ENCODE peak calls at places on chromosome 5, in nine cellular contexts. P is tibial nerve, K is sigmoid colon, O is ovary, T is HCT116, L is esophagus squamous epithelium, X is adrenal gland, Y is uterus, M is IMR-90. U is an unnamed sample.

GRCh38 chr5:59042201-59042600 is 459.3 kb downstream of the RAB3C start:
- DNase-seq in T (no peak), M (peak), K (no peak), L (no peak), O (no peak), P (no peak), Y (no peak), X (no peak), U (no peak)

GRCh38 chr5:6543830-6544560 is 88.8 kb downstream of the NSUN2 start:
- DNase-seq in X (no peak), T (no peak), L (no peak), O (no peak), K (no peak), P (no peak), M (no peak), Y (no peak), U (peak)

GRCh38 chr5:116553366-116553765 is 21.3 kb downstream of the SEMA6A start:
- DNase-seq in K (no peak), Y (no peak), M (no peak), O (no peak), T (no peak), P (no peak), X (no peak), L (no peak), U (no peak)

GRCh38 chr5:180598316-180598701 is 7.0 kb upstream of the SCGB3A1 start:
- DNase-seq in K (no peak), L (no peak), X (no peak), T (no peak), P (no peak), M (no peak), Y (no peak), O (no peak), U (no peak)

GRCh38 chr5:147752033-147752432 is 30.5 kb downstream of the JAKMIP2 start:
- DNase-seq in Y (no peak), X (no peak), T (no peak), O (no peak), M (no peak), K (no peak), L (no peak), P (no peak), U (no peak)

GRCh38 chr5:115962565-115963402 is 509 bp downstream of the LVRN start:
- DNase-seq in P (no peak), M (no peak), X (peak), K (peak), Y (no peak), T (no peak), O (peak), L (no peak), U (peak)

GRCh38 chr5:32172908-32173393 is 1.2 kb downstream of the GOLPH3 start:
- DNase-seq in T (no peak), X (no peak), O (no peak), M (no peak), P (no peak), Y (no peak), L (no peak), K (no peak), U (no peak)

GRCh38 chr5:78569441-78569840 is 79.1 kb downstream of the LHFPL2 start:
- DNase-seq in X (peak), Y (peak), O (peak), L (no peak), K (peak), M (peak), T (no peak), P (peak), U (no peak)

GRCh38 chr5:133427121-133427777 is 185.1 kb downstream of the FSTL4 start:
- DNase-seq in K (no peak), X (no peak), P (no peak), O (no peak), T (no peak), L (no peak), Y (no peak), M (peak), U (no peak)

GRCh38 chr5:147565524-147565923 is 55.7 kb upstream of the DPYSL3 start:
- DNase-seq in M (peak), P (no peak), O (no peak), Y (no peak), T (no peak), L (no peak), X (no peak), K (no peak), U (no peak)

GRCh38 chr5:137712268-137712667 is 23.6 kb downstream of the KLHL3 start:
- DNase-seq in O (no peak), L (no peak), X (no peak), P (no peak), Y (no peak), T (no peak), K (no peak), M (no peak), U (no peak)

GRCh38 chr5:147617711-147618110 is 107.8 kb upstream of the DPYSL3 start:
- DNase-seq in L (no peak), K (no peak), T (no peak), O (no peak), Y (no peak), P (no peak), M (no peak), X (no peak), U (no peak)

GRCh38 chr5:142342128-142342981 is 17.5 kb upstream of the SPRY4 start:
- DNase-seq in X (peak), M (peak), P (no peak), O (no peak), L (no peak), T (no peak), Y (peak), K (no peak), U (no peak)
- TF ChIP-seq POLR2A in X (peak), M (no peak), P (no peak), O (no peak), L (no peak), T (no peak), Y (no peak), K (no peak), U (no peak)

GRCh38 chr5:37816883-37817282 is 23.0 kb downstream of the GDNF start:
- DNase-seq in O (no peak), L (no peak), Y (no peak), X (no peak), T (no peak), M (peak), P (no peak), K (no peak), U (no peak)
- TF ChIP-seq POLR2A in O (no peak), L (no peak), Y (no peak), X (no peak), T (no peak), M (no peak), P (no peak), K (no peak), U (no peak)

DNA sequence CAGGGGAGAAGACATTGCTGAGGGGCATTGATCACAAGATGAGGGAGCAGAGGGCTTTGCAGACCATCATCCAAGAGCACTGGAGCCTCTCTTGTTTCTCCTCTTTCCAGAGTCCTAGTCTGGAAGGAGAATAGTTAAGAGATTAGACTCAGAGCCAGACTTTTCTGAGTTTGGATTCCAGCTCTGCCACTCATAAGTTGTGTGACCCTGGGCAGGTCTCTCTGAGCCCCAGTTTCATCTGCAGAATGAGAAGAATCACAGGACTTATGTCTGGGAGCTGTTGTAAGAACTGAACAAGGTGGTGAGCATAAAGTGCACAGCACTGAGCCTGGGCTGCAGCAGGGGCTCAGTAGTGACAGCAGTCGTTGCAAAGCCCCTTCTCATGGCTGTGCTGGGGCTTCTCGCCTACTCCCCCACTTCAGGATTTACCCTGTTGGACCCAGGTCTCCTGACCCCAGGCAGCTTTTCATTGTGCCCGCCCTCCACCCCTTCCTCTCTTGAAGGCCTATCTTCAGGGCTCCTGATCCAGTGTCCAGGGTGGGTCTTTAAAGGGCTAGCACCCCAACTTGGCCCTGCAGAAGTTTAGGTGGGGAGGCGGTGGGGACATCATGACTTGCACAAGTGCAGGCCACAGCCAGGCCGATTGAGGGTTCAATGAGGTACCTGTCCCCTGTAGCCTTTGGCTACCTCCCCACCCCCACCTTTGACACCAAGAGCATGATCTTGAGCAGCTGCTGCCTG is 1.5 kb downstream of the SYNPO start:
- DNase-seq in Y (no peak), L (no peak), K (no peak), M (no peak), O (no peak), T (no peak), X (no peak), P (no peak), U (no peak)
- TF ChIP-seq POLR2A in Y (no peak), L (no peak), K (no peak), M (no peak), O (no peak), T (no peak), X (no peak), P (no peak), U (no peak)

DNA sequence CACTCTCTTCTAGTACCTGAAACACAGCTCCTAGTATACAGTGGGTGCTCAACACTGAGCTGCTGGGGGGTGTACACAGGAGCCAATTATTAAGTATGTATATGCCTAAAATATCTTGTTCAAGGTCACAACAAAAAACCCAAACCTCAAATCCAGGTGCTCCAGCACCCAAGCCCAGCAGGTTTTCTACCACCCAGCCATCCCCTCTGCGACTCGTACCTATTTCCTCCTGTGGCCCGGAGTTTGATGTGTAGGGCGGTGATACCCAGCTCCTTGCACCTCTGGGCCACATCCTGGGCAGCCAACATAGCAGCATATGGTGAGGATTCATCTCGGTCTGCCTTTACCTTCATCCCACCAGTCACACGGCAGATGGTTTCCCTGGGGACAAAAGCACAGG is 3.0 kb downstream of the RPS14 start:
- DNase-seq in O (no peak), T (no peak), P (no peak), Y (no peak), X (no peak), M (no peak), L (no peak), K (no peak), U (no peak)
- TF ChIP-seq POLR2A in O (no peak), T (no peak), P (no peak), Y (no peak), X (no peak), M (no peak), L (no peak), K (no peak), U (no peak)

GRCh38 chr5:73690015-73690414 is 64.0 kb downstream of the ARHGEF28 start:
- DNase-seq in L (no peak), X (no peak), Y (no peak), O (no peak), K (no peak), P (no peak), M (no peak), T (no peak), U (no peak)

GRCh38 chr5:73692166-73692640 is 66.2 kb downstream of the ARHGEF28 start:
- DNase-seq in O (no peak), T (no peak), Y (no peak), L (no peak), M (peak), X (no peak), K (no peak), P (no peak), U (no peak)

GRCh38 chr5:73692981-73693380 is 67.0 kb downstream of the ARHGEF28 start:
- DNase-seq in O (no peak), Y (no peak), M (no peak), P (no peak), X (no peak), T (no peak), L (no peak), K (no peak), U (no peak)

GRCh38 chr5:73693573-73694061 is 67.6 kb downstream of the ARHGEF28 start:
- DNase-seq in K (no peak), L (no peak), M (peak), P (no peak), O (peak), Y (no peak), X (peak), T (no peak), U (no peak)

GRCh38 chr5:73691301-73691700 is 65.3 kb downstream of the ARHGEF28 start:
- DNase-seq in O (no peak), L (no peak), P (no peak), M (peak), Y (no peak), T (no peak), X (no peak), K (no peak), U (no peak)
- TF ChIP-seq POLR2A in O (no peak), L (no peak), P (no peak), M (no peak), Y (no peak), T (no peak), X (no peak), K (no peak), U (no peak)

GRCh38 chr5:176647030-176647869 is at the start of gene TSPAN17:
- DNase-seq in T (peak), Y (peak), X (peak), M (peak), P (peak), K (peak), L (peak), O (peak), U (peak)
- TF ChIP-seq POLR2A in T (peak), Y (peak), X (peak), M (peak), P (peak), K (peak), L (no peak), O (peak), U (no peak)

GRCh38 chr5:113487779-113488644 is at the start of gene MCC:
- DNase-seq in Y (peak), L (no peak), T (peak), M (peak), P (peak), O (peak), X (peak), K (peak), U (peak)
- TF ChIP-seq POLR2A in Y (peak), L (no peak), T (no peak), M (no peak), P (peak), O (no peak), X (peak), K (no peak), U (no peak)

GRCh38 chr5:173825215-173825865 is 62.8 kb upstream of the CPEB4 start:
- DNase-seq in X (no peak), T (no peak), L (no peak), O (no peak), M (no peak), Y (no peak), K (no peak), P (no peak), U (peak)

GRCh38 chr5:173826179-173826920 is 61.8 kb upstream of the CPEB4 start:
- DNase-seq in M (no peak), Y (no peak), P (no peak), X (no peak), T (no peak), O (no peak), L (no peak), K (no peak), U (no peak)

GRCh38 chr5:173823274-173823644 is 64.9 kb upstream of the CPEB4 start:
- DNase-seq in P (no peak), L (no peak), X (no peak), Y (no peak), M (no peak), K (no peak), O (no peak), T (no peak), U (no peak)

GRCh38 chr5:173826921-173827350 is 61.2 kb upstream of the CPEB4 start:
- DNase-seq in K (no peak), X (no peak), T (no peak), P (no peak), L (no peak), Y (no peak), O (no peak), M (no peak), U (no peak)

GRCh38 chr5:173823721-173824567 is 64.2 kb upstream of the CPEB4 start:
- DNase-seq in Y (no peak), L (no peak), K (no peak), T (no peak), P (no peak), M (peak), X (peak), O (peak), U (no peak)
- TF ChIP-seq POLR2A in Y (no peak), L (no peak), K (no peak), T (no peak), P (no peak), M (no peak), X (no peak), O (no peak), U (no peak)